ENCODE peak calls at places on chromosomes 13 and 19, in ten cellular contexts. One of them, this sample, is unnamed.
A peak's percentile ranks its signal among the peaks of the same experiment; 100 is the strongest.

GRCh38 chr19:1427221-1427620 is 11.0 kb upstream of the RPS15 start:
- DNase-seq in activated T-cell treated with anti-CD3 and anti-CD28 coated beads for 1 hour: no peak
- DNase-seq in Right ventricle myocardium superior: no peak
- DNase-seq in AG09319: no peak
- DNase-seq in heart right ventricle: no peak
- DNase-seq in stimulated activated CD4-positive, alpha-beta T cell treated with anti-CD3 and anti-CD28 coated beads, Interleukin-2, amount 100 ng/mL, for 24 hours: no peak
- DNase-seq in endodermal cell: no peak
- DNase-seq in HEK293T: no peak
- DNase-seq in Daoy: no peak
- DNase-seq in nephron progenitor cell: no peak
- DNase-seq in this sample: no peak

GRCh38 chr19:55958356-55958755 is 10.7 kb downstream of the NLRP8 start:
- DNase-seq in endodermal cell: no peak
- DNase-seq in Right ventricle myocardium superior: no peak
- DNase-seq in activated T-cell treated with anti-CD3 and anti-CD28 coated beads for 1 hour: no peak
- DNase-seq in heart right ventricle: no peak
- DNase-seq in Daoy: peak; percentile 94
- DNase-seq in nephron progenitor cell: no peak
- DNase-seq in HEK293T: no peak
- DNase-seq in stimulated activated CD4-positive, alpha-beta T cell treated with anti-CD3 and anti-CD28 coated beads, Interleukin-2, amount 100 ng/mL, for 24 hours: no peak
- DNase-seq in AG09319: no peak
- DNase-seq in this sample: no peak

GRCh38 chr13:28116736-28117135 is 16.4 kb upstream of the FLT3 start:
- DNase-seq in Daoy: no peak
- DNase-seq in stimulated activated CD4-positive, alpha-beta T cell treated with anti-CD3 and anti-CD28 coated beads, Interleukin-2, amount 100 ng/mL, for 24 hours: no peak
- DNase-seq in heart right ventricle: no peak
- DNase-seq in endodermal cell: no peak
- DNase-seq in nephron progenitor cell: no peak
- DNase-seq in HEK293T: no peak
- DNase-seq in activated T-cell treated with anti-CD3 and anti-CD28 coated beads for 1 hour: no peak
- DNase-seq in Right ventricle myocardium superior: no peak
- DNase-seq in AG09319: no peak
- DNase-seq in this sample: no peak

GRCh38 chr13:21119526-21119925 is 56.8 kb downstream of the SKA3 start:
- DNase-seq in endodermal cell: no peak
- DNase-seq in stimulated activated CD4-positive, alpha-beta T cell treated with anti-CD3 and anti-CD28 coated beads, Interleukin-2, amount 100 ng/mL, for 24 hours: no peak
- DNase-seq in AG09319: no peak
- DNase-seq in Right ventricle myocardium superior: no peak
- DNase-seq in heart right ventricle: no peak
- DNase-seq in activated T-cell treated with anti-CD3 and anti-CD28 coated beads for 1 hour: no peak
- DNase-seq in nephron progenitor cell: no peak
- DNase-seq in Daoy: no peak
- DNase-seq in HEK293T: no peak
- DNase-seq in this sample: no peak

GRCh38 chr13:42474954-42475353 is 99.0 kb upstream of the TNFSF11 start:
- DNase-seq in endodermal cell: no peak
- DNase-seq in Right ventricle myocardium superior: no peak
- DNase-seq in nephron progenitor cell: no peak
- DNase-seq in HEK293T: no peak
- DNase-seq in AG09319: no peak
- DNase-seq in Daoy: peak; percentile 31
- DNase-seq in heart right ventricle: no peak
- DNase-seq in activated T-cell treated with anti-CD3 and anti-CD28 coated beads for 1 hour: no peak
- DNase-seq in stimulated activated CD4-positive, alpha-beta T cell treated with anti-CD3 and anti-CD28 coated beads, Interleukin-2, amount 100 ng/mL, for 24 hours: peak; percentile 31
- DNase-seq in this sample: no peak

GRCh38 chr19:48991823-48992570 is 1.1 kb downstream of the GYS1 start:
- DNase-seq in Daoy: peak; percentile 85
- DNase-seq in activated T-cell treated with anti-CD3 and anti-CD28 coated beads for 1 hour: no peak
- DNase-seq in endodermal cell: peak; percentile 80
- DNase-seq in HEK293T: peak; percentile 60
- DNase-seq in AG09319: peak; percentile 56
- DNase-seq in heart right ventricle: peak; percentile 33
- DNase-seq in nephron progenitor cell: no peak
- DNase-seq in Right ventricle myocardium superior: peak; percentile 69
- DNase-seq in stimulated activated CD4-positive, alpha-beta T cell treated with anti-CD3 and anti-CD28 coated beads, Interleukin-2, amount 100 ng/mL, for 24 hours: no peak
- DNase-seq in this sample: peak; percentile 5

GRCh38 chr13:50081106-50081898 is 66.1 kb downstream of the KCNRG start:
- DNase-seq in nephron progenitor cell: peak; percentile 78
- DNase-seq in endodermal cell: peak; percentile 84
- DNase-seq in Daoy: peak; percentile 41
- DNase-seq in HEK293T: peak; percentile 30
- DNase-seq in AG09319: no peak
- DNase-seq in heart right ventricle: peak; percentile 56
- DNase-seq in Right ventricle myocardium superior: peak; percentile 68
- DNase-seq in stimulated activated CD4-positive, alpha-beta T cell treated with anti-CD3 and anti-CD28 coated beads, Interleukin-2, amount 100 ng/mL, for 24 hours: peak; percentile 65
- DNase-seq in activated T-cell treated with anti-CD3 and anti-CD28 coated beads for 1 hour: peak; percentile 31
- DNase-seq in this sample: peak; percentile 58

GRCh38 chr19:16860118-16860517 is 28.7 kb upstream of the F2RL3 start:
- DNase-seq in Daoy: no peak
- DNase-seq in stimulated activated CD4-positive, alpha-beta T cell treated with anti-CD3 and anti-CD28 coated beads, Interleukin-2, amount 100 ng/mL, for 24 hours: no peak
- DNase-seq in nephron progenitor cell: no peak
- DNase-seq in HEK293T: no peak
- DNase-seq in endodermal cell: no peak
- DNase-seq in Right ventricle myocardium superior: no peak
- DNase-seq in activated T-cell treated with anti-CD3 and anti-CD28 coated beads for 1 hour: no peak
- DNase-seq in heart right ventricle: no peak
- DNase-seq in AG09319: peak; percentile 11
- DNase-seq in this sample: no peak

GRCh38 chr13:75656590-75656989 is 20.5 kb downstream of the LMO7 start:
- DNase-seq in AG09319: no peak
- DNase-seq in heart right ventricle: no peak
- DNase-seq in activated T-cell treated with anti-CD3 and anti-CD28 coated beads for 1 hour: no peak
- DNase-seq in stimulated activated CD4-positive, alpha-beta T cell treated with anti-CD3 and anti-CD28 coated beads, Interleukin-2, amount 100 ng/mL, for 24 hours: no peak
- DNase-seq in Right ventricle myocardium superior: no peak
- DNase-seq in endodermal cell: no peak
- DNase-seq in HEK293T: no peak
- DNase-seq in Daoy: peak; percentile 17
- DNase-seq in nephron progenitor cell: no peak
- DNase-seq in this sample: no peak

GRCh38 chr19:1066748-1067340 is at the start of gene ARHGAP45:
- DNase-seq in Daoy: no peak
- DNase-seq in endodermal cell: peak; percentile 78
- DNase-seq in Right ventricle myocardium superior: peak; percentile 74
- DNase-seq in activated T-cell treated with anti-CD3 and anti-CD28 coated beads for 1 hour: peak; percentile 78
- DNase-seq in AG09319: no peak
- DNase-seq in stimulated activated CD4-positive, alpha-beta T cell treated with anti-CD3 and anti-CD28 coated beads, Interleukin-2, amount 100 ng/mL, for 24 hours: peak; percentile 78
- DNase-seq in nephron progenitor cell: peak; percentile 54
- DNase-seq in HEK293T: peak; percentile 42
- DNase-seq in heart right ventricle: peak; percentile 55
- DNase-seq in this sample: peak; percentile 87

GRCh38 chr19:11286312-11286974 is 9.5 kb upstream of the TSPAN16 start:
- DNase-seq in activated T-cell treated with anti-CD3 and anti-CD28 coated beads for 1 hour: no peak
- DNase-seq in AG09319: peak; percentile 11
- DNase-seq in nephron progenitor cell: no peak
- DNase-seq in endodermal cell: no peak
- DNase-seq in HEK293T: no peak
- DNase-seq in stimulated activated CD4-positive, alpha-beta T cell treated with anti-CD3 and anti-CD28 coated beads, Interleukin-2, amount 100 ng/mL, for 24 hours: no peak
- DNase-seq in heart right ventricle: no peak
- DNase-seq in Right ventricle myocardium superior: no peak
- DNase-seq in Daoy: peak; percentile 50
- DNase-seq in this sample: no peak

GRCh38 chr19:15330801-15331418 is 1.4 kb downstream of the BRD4 start:
- DNase-seq in Right ventricle myocardium superior: no peak
- DNase-seq in HEK293T: no peak
- DNase-seq in nephron progenitor cell: no peak
- DNase-seq in activated T-cell treated with anti-CD3 and anti-CD28 coated beads for 1 hour: no peak
- DNase-seq in endodermal cell: peak; percentile 53
- DNase-seq in Daoy: peak; percentile 80
- DNase-seq in stimulated activated CD4-positive, alpha-beta T cell treated with anti-CD3 and anti-CD28 coated beads, Interleukin-2, amount 100 ng/mL, for 24 hours: no peak
- DNase-seq in heart right ventricle: no peak
- DNase-seq in AG09319: no peak
- DNase-seq in this sample: peak; percentile 23

GRCh38 chr19:2774953-2775555 is 8.0 kb downstream of the SGTA start:
- DNase-seq in nephron progenitor cell: no peak
- DNase-seq in activated T-cell treated with anti-CD3 and anti-CD28 coated beads for 1 hour: no peak
- DNase-seq in AG09319: no peak
- DNase-seq in stimulated activated CD4-positive, alpha-beta T cell treated with anti-CD3 and anti-CD28 coated beads, Interleukin-2, amount 100 ng/mL, for 24 hours: no peak
- DNase-seq in heart right ventricle: no peak
- DNase-seq in HEK293T: no peak
- DNase-seq in endodermal cell: no peak
- DNase-seq in Daoy: no peak
- DNase-seq in Right ventricle myocardium superior: no peak
- DNase-seq in this sample: no peak

GRCh38 chr19:34360354-34360909 is 4.6 kb upstream of the GPI start:
- DNase-seq in stimulated activated CD4-positive, alpha-beta T cell treated with anti-CD3 and anti-CD28 coated beads, Interleukin-2, amount 100 ng/mL, for 24 hours: no peak
- DNase-seq in HEK293T: no peak
- DNase-seq in AG09319: no peak
- DNase-seq in activated T-cell treated with anti-CD3 and anti-CD28 coated beads for 1 hour: no peak
- DNase-seq in endodermal cell: no peak
- DNase-seq in heart right ventricle: no peak
- DNase-seq in Daoy: no peak
- DNase-seq in Right ventricle myocardium superior: no peak
- DNase-seq in nephron progenitor cell: no peak
- DNase-seq in this sample: no peak

GRCh38 chr19:1503089-1503924 is 9.5 kb downstream of the ADAMTSL5 start:
- DNase-seq in Daoy: peak; percentile 55
- DNase-seq in HEK293T: peak; percentile 66
- DNase-seq in AG09319: no peak
- DNase-seq in nephron progenitor cell: peak; percentile 82
- DNase-seq in stimulated activated CD4-positive, alpha-beta T cell treated with anti-CD3 and anti-CD28 coated beads, Interleukin-2, amount 100 ng/mL, for 24 hours: peak; percentile 79
- DNase-seq in endodermal cell: peak; percentile 91
- DNase-seq in Right ventricle myocardium superior: peak; percentile 72
- DNase-seq in activated T-cell treated with anti-CD3 and anti-CD28 coated beads for 1 hour: peak; percentile 59
- DNase-seq in heart right ventricle: peak; percentile 64
- DNase-seq in this sample: peak; percentile 68

GRCh38 chr13:96734499-96734898 is 259.8 kb downstream of the OXGR1 start:
- DNase-seq in AG09319: no peak
- DNase-seq in endodermal cell: no peak
- DNase-seq in Right ventricle myocardium superior: no peak
- DNase-seq in heart right ventricle: no peak
- DNase-seq in nephron progenitor cell: no peak
- DNase-seq in activated T-cell treated with anti-CD3 and anti-CD28 coated beads for 1 hour: no peak
- DNase-seq in Daoy: no peak
- DNase-seq in HEK293T: no peak
- DNase-seq in stimulated activated CD4-positive, alpha-beta T cell treated with anti-CD3 and anti-CD28 coated beads, Interleukin-2, amount 100 ng/mL, for 24 hours: no peak
- DNase-seq in this sample: no peak

GRCh38 chr19:17035842-17036424 is 9.3 kb upstream of the CPAMD8 start:
- DNase-seq in Right ventricle myocardium superior: peak; percentile 55
- DNase-seq in activated T-cell treated with anti-CD3 and anti-CD28 coated beads for 1 hour: no peak
- DNase-seq in HEK293T: no peak
- DNase-seq in Daoy: peak; percentile 41
- DNase-seq in endodermal cell: no peak
- DNase-seq in heart right ventricle: no peak
- DNase-seq in nephron progenitor cell: no peak
- DNase-seq in AG09319: no peak
- DNase-seq in stimulated activated CD4-positive, alpha-beta T cell treated with anti-CD3 and anti-CD28 coated beads, Interleukin-2, amount 100 ng/mL, for 24 hours: no peak
- DNase-seq in this sample: no peak

GRCh38 chr13:42354246-42355117 is 82.5 kb downstream of the AKAP11 start:
- DNase-seq in stimulated activated CD4-positive, alpha-beta T cell treated with anti-CD3 and anti-CD28 coated beads, Interleukin-2, amount 100 ng/mL, for 24 hours: peak; percentile 44
- DNase-seq in nephron progenitor cell: no peak
- DNase-seq in heart right ventricle: no peak
- DNase-seq in activated T-cell treated with anti-CD3 and anti-CD28 coated beads for 1 hour: no peak
- DNase-seq in HEK293T: no peak
- DNase-seq in endodermal cell: no peak
- DNase-seq in Right ventricle myocardium superior: no peak
- DNase-seq in AG09319: no peak
- DNase-seq in Daoy: peak; percentile 37
- DNase-seq in this sample: peak; percentile 65

This sample was measured in T-helper 2 cell treated with Interferon-gamma antibody and Interleukin-4, amounts not matched to agents 5 μg/mL and 100 μg/mL, for 36 hours.